ENCODE peak calls at places on chromosomes 5 and 9, in eight cellular contexts. One of them, this sample, is unnamed.

GRCh38 chr5:146744358-146744757 is 134.2 kb downstream of the PPP2R2B start:
- DNase-seq in left cardiac atrium: no peak
- DNase-seq in activated T-helper 9 cell treated with anti-CD3 and anti-CD28 coated beads, Interleukin-2, amount 50 U/mL, for 16 hours: no peak
- DNase-seq in mucosa of descending colon: no peak
- DNase-seq in mucosa of gallbladder: no peak
- DNase-seq in NT2/D1: no peak
- DNase-seq in germinal center: no peak
- DNase-seq in MM.1S: no peak
- DNase-seq in this sample: no peak

GRCh38 chr5:143156556-143156955 is 246.9 kb downstream of the NR3C1 start:
- DNase-seq in left cardiac atrium: no peak
- DNase-seq in activated T-helper 9 cell treated with anti-CD3 and anti-CD28 coated beads, Interleukin-2, amount 50 U/mL, for 16 hours: no peak
- DNase-seq in mucosa of descending colon: no peak
- DNase-seq in mucosa of gallbladder: no peak
- DNase-seq in NT2/D1: no peak
- DNase-seq in germinal center: no peak
- DNase-seq in MM.1S: no peak
- DNase-seq in this sample: no peak

GRCh38 chr9:114738581-114739316 is 56.8 kb upstream of the TEX48 start:
- DNase-seq in left cardiac atrium: peak; percentile 63
- DNase-seq in activated T-helper 9 cell treated with anti-CD3 and anti-CD28 coated beads, Interleukin-2, amount 50 U/mL, for 16 hours: peak; percentile 47
- DNase-seq in mucosa of descending colon: no peak
- DNase-seq in mucosa of gallbladder: peak; percentile 77
- DNase-seq in NT2/D1: peak; percentile 78
- DNase-seq in germinal center: peak; percentile 76
- DNase-seq in MM.1S: peak; percentile 71
- DNase-seq in this sample: peak; percentile 25

GRCh38 chr5:158874343-158874742 is 225.4 kb downstream of the EBF1 start:
- DNase-seq in left cardiac atrium: no peak
- DNase-seq in activated T-helper 9 cell treated with anti-CD3 and anti-CD28 coated beads, Interleukin-2, amount 50 U/mL, for 16 hours: no peak
- DNase-seq in mucosa of descending colon: no peak
- DNase-seq in mucosa of gallbladder: no peak
- DNase-seq in NT2/D1: no peak
- DNase-seq in germinal center: no peak
- DNase-seq in MM.1S: no peak
- DNase-seq in this sample: no peak

GRCh38 chr5:14178091-14178490 is 34.9 kb downstream of the TRIO start:
- DNase-seq in left cardiac atrium: no peak
- DNase-seq in activated T-helper 9 cell treated with anti-CD3 and anti-CD28 coated beads, Interleukin-2, amount 50 U/mL, for 16 hours: no peak
- DNase-seq in mucosa of descending colon: no peak
- DNase-seq in mucosa of gallbladder: no peak
- DNase-seq in NT2/D1: no peak
- DNase-seq in germinal center: no peak
- DNase-seq in MM.1S: no peak
- DNase-seq in this sample: no peak

GRCh38 chr9:14812806-14813205 is 90.3 kb upstream of the CER1 start:
- DNase-seq in left cardiac atrium: no peak
- DNase-seq in activated T-helper 9 cell treated with anti-CD3 and anti-CD28 coated beads, Interleukin-2, amount 50 U/mL, for 16 hours: no peak
- DNase-seq in mucosa of descending colon: no peak
- DNase-seq in mucosa of gallbladder: no peak
- DNase-seq in NT2/D1: no peak
- DNase-seq in germinal center: no peak
- DNase-seq in MM.1S: no peak
- DNase-seq in this sample: no peak

GRCh38 chr9:13575558-13575957 is 296.1 kb upstream of the MPDZ start:
- DNase-seq in left cardiac atrium: peak; percentile 47
- DNase-seq in activated T-helper 9 cell treated with anti-CD3 and anti-CD28 coated beads, Interleukin-2, amount 50 U/mL, for 16 hours: no peak
- DNase-seq in mucosa of descending colon: no peak
- DNase-seq in mucosa of gallbladder: no peak
- DNase-seq in NT2/D1: no peak
- DNase-seq in germinal center: no peak
- DNase-seq in MM.1S: no peak
- DNase-seq in this sample: no peak

GRCh38 chr5:176803943-176804498 is 6.3 kb upstream of the UNC5A start:
- DNase-seq in left cardiac atrium: no peak
- DNase-seq in activated T-helper 9 cell treated with anti-CD3 and anti-CD28 coated beads, Interleukin-2, amount 50 U/mL, for 16 hours: no peak
- DNase-seq in mucosa of descending colon: no peak
- DNase-seq in mucosa of gallbladder: no peak
- DNase-seq in NT2/D1: peak; percentile 40
- DNase-seq in germinal center: no peak
- DNase-seq in MM.1S: peak; percentile 46
- DNase-seq in this sample: no peak

GRCh38 chr9:72899734-72900477 is 52.9 kb downstream of the ALDH1A1 start:
- DNase-seq in left cardiac atrium: no peak
- DNase-seq in activated T-helper 9 cell treated with anti-CD3 and anti-CD28 coated beads, Interleukin-2, amount 50 U/mL, for 16 hours: no peak
- DNase-seq in mucosa of descending colon: no peak
- DNase-seq in mucosa of gallbladder: no peak
- DNase-seq in NT2/D1: no peak
- DNase-seq in germinal center: no peak
- DNase-seq in MM.1S: no peak
- DNase-seq in this sample: no peak

GRCh38 chr5:158978061-158978745 is 121.5 kb downstream of the EBF1 start:
- DNase-seq in left cardiac atrium: no peak
- DNase-seq in activated T-helper 9 cell treated with anti-CD3 and anti-CD28 coated beads, Interleukin-2, amount 50 U/mL, for 16 hours: no peak
- DNase-seq in mucosa of descending colon: no peak
- DNase-seq in mucosa of gallbladder: no peak
- DNase-seq in NT2/D1: no peak
- DNase-seq in germinal center: no peak
- DNase-seq in MM.1S: no peak
- DNase-seq in this sample: no peak

GRCh38 chr9:20566401-20566800 is 55.9 kb downstream of the MLLT3 start:
- DNase-seq in left cardiac atrium: no peak
- DNase-seq in activated T-helper 9 cell treated with anti-CD3 and anti-CD28 coated beads, Interleukin-2, amount 50 U/mL, for 16 hours: no peak
- DNase-seq in mucosa of descending colon: no peak
- DNase-seq in mucosa of gallbladder: no peak
- DNase-seq in NT2/D1: no peak
- DNase-seq in germinal center: no peak
- DNase-seq in MM.1S: no peak
- DNase-seq in this sample: no peak

GRCh38 chr9:4290427-4290837 is 9.4 kb downstream of the GLIS3 start:
- DNase-seq in left cardiac atrium: no peak
- DNase-seq in activated T-helper 9 cell treated with anti-CD3 and anti-CD28 coated beads, Interleukin-2, amount 50 U/mL, for 16 hours: no peak
- DNase-seq in mucosa of descending colon: no peak
- DNase-seq in mucosa of gallbladder: no peak
- DNase-seq in NT2/D1: no peak
- DNase-seq in germinal center: no peak
- DNase-seq in MM.1S: no peak
- DNase-seq in this sample: no peak

GRCh38 chr9:93326056-93326455 is 125.4 kb upstream of the FAM120A start:
- DNase-seq in left cardiac atrium: no peak
- DNase-seq in activated T-helper 9 cell treated with anti-CD3 and anti-CD28 coated beads, Interleukin-2, amount 50 U/mL, for 16 hours: no peak
- DNase-seq in mucosa of descending colon: no peak
- DNase-seq in mucosa of gallbladder: no peak
- DNase-seq in NT2/D1: no peak
- DNase-seq in germinal center: no peak
- DNase-seq in MM.1S: no peak
- DNase-seq in this sample: no peak

This sample was measured in GM12864.